ENCODE peak calls at places on chromosome 1, in ten cellular contexts. One of them, this sample, is unnamed.

GRCh38 chr1:227907439-227908015 is 40.2 kb downstream of the WNT9A start:
- DNase-seq in esophagus muscularis mucosa: no peak
- DNase-seq in A673: no peak
- DNase-seq in IMR-90: no peak
- DNase-seq in epithelial cell of esophagus: no peak
- DNase-seq in psoas muscle: no peak
- DNase-seq in mucosa of descending colon: peak
- DNase-seq in BJ: no peak
- DNase-seq in AG10803: no peak
- DNase-seq in heart left ventricle: no peak
- DNase-seq in this sample: no peak

GRCh38 chr1:95117207-95118018 is at the start of gene TLCD4:
- DNase-seq in AG10803: peak
- DNase-seq in esophagus muscularis mucosa: no peak
- DNase-seq in psoas muscle: peak
- DNase-seq in A673: peak
- DNase-seq in epithelial cell of esophagus: peak
- DNase-seq in BJ: no peak
- DNase-seq in mucosa of descending colon: peak
- DNase-seq in IMR-90: peak
- DNase-seq in heart left ventricle: peak
- DNase-seq in this sample: no peak

GRCh38 chr1:246117066-246117791 is 389.9 kb downstream of the SMYD3 start:
- DNase-seq in IMR-90: peak
- DNase-seq in mucosa of descending colon: peak
- DNase-seq in heart left ventricle: no peak
- DNase-seq in BJ: no peak
- DNase-seq in AG10803: peak
- DNase-seq in epithelial cell of esophagus: peak
- DNase-seq in psoas muscle: no peak
- DNase-seq in A673: peak
- DNase-seq in esophagus muscularis mucosa: no peak
- DNase-seq in this sample: peak

GRCh38 chr1:6743189-6744101 is 41.8 kb upstream of the CAMTA1 start:
- DNase-seq in AG10803: peak
- DNase-seq in A673: no peak
- DNase-seq in mucosa of descending colon: peak
- DNase-seq in esophagus muscularis mucosa: no peak
- DNase-seq in psoas muscle: peak
- DNase-seq in epithelial cell of esophagus: peak
- DNase-seq in IMR-90: peak
- DNase-seq in heart left ventricle: peak
- DNase-seq in BJ: peak
- DNase-seq in this sample: peak

GRCh38 chr1:118158918-118159317 is 26.1 kb downstream of the SPAG17 start:
- DNase-seq in heart left ventricle: no peak
- DNase-seq in esophagus muscularis mucosa: no peak
- DNase-seq in A673: no peak
- DNase-seq in IMR-90: peak
- DNase-seq in BJ: no peak
- DNase-seq in AG10803: peak
- DNase-seq in psoas muscle: no peak
- DNase-seq in epithelial cell of esophagus: peak
- DNase-seq in mucosa of descending colon: no peak
- DNase-seq in this sample: no peak

GRCh38 chr1:174114788-174115448 is 44.4 kb upstream of the RABGAP1L start:
- DNase-seq in psoas muscle: no peak
- DNase-seq in mucosa of descending colon: peak
- DNase-seq in esophagus muscularis mucosa: no peak
- DNase-seq in heart left ventricle: no peak
- DNase-seq in AG10803: peak
- DNase-seq in A673: peak
- DNase-seq in BJ: no peak
- DNase-seq in epithelial cell of esophagus: peak
- DNase-seq in IMR-90: peak
- DNase-seq in this sample: no peak

GRCh38 chr1:169495050-169495740 is 9.5 kb upstream of the SLC19A2 start:
- DNase-seq in epithelial cell of esophagus: peak
- DNase-seq in A673: no peak
- DNase-seq in heart left ventricle: no peak
- DNase-seq in mucosa of descending colon: no peak
- DNase-seq in BJ: no peak
- DNase-seq in IMR-90: no peak
- DNase-seq in psoas muscle: no peak
- DNase-seq in AG10803: no peak
- DNase-seq in esophagus muscularis mucosa: no peak
- DNase-seq in this sample: no peak

GRCh38 chr1:228546541-228547463 is 59.6 kb downstream of the RNF187 start:
- DNase-seq in BJ: no peak
- DNase-seq in AG10803: no peak
- DNase-seq in epithelial cell of esophagus: no peak
- DNase-seq in mucosa of descending colon: no peak
- DNase-seq in psoas muscle: no peak
- DNase-seq in esophagus muscularis mucosa: no peak
- DNase-seq in A673: no peak
- DNase-seq in heart left ventricle: no peak
- DNase-seq in IMR-90: no peak
- DNase-seq in this sample: no peak

GRCh38 chr1:202143768-202144509 is 598 bp downstream of the ARL8A start:
- DNase-seq in mucosa of descending colon: peak
- DNase-seq in IMR-90: no peak
- DNase-seq in heart left ventricle: peak
- DNase-seq in BJ: no peak
- DNase-seq in A673: peak
- DNase-seq in esophagus muscularis mucosa: no peak
- DNase-seq in AG10803: no peak
- DNase-seq in psoas muscle: peak
- DNase-seq in epithelial cell of esophagus: no peak
- DNase-seq in this sample: no peak

GRCh38 chr1:227948493-227949260 is 945 bp upstream of the WNT9A start:
- DNase-seq in esophagus muscularis mucosa: no peak
- DNase-seq in A673: no peak
- DNase-seq in AG10803: no peak
- DNase-seq in BJ: no peak
- DNase-seq in psoas muscle: peak
- DNase-seq in IMR-90: no peak
- DNase-seq in epithelial cell of esophagus: peak
- DNase-seq in heart left ventricle: no peak
- DNase-seq in mucosa of descending colon: no peak
- DNase-seq in this sample: no peak

GRCh38 chr1:978069-978834 is 3.6 kb downstream of the PERM1 start:
- DNase-seq in esophagus muscularis mucosa: no peak
- DNase-seq in IMR-90: no peak
- DNase-seq in AG10803: no peak
- DNase-seq in epithelial cell of esophagus: no peak
- DNase-seq in A673: no peak
- DNase-seq in mucosa of descending colon: no peak
- DNase-seq in heart left ventricle: peak
- DNase-seq in BJ: no peak
- DNase-seq in psoas muscle: peak
- DNase-seq in this sample: no peak

GRCh38 chr1:211684791-211685190 is 9.4 kb upstream of the NEK2 start:
- DNase-seq in BJ: no peak
- DNase-seq in AG10803: peak
- DNase-seq in heart left ventricle: no peak
- DNase-seq in mucosa of descending colon: no peak
- DNase-seq in epithelial cell of esophagus: peak
- DNase-seq in psoas muscle: no peak
- DNase-seq in esophagus muscularis mucosa: peak
- DNase-seq in IMR-90: peak
- DNase-seq in A673: no peak
- DNase-seq in this sample: no peak

GRCh38 chr1:114671011-114671938 is 1.4 kb upstream of the DENND2C start:
- DNase-seq in heart left ventricle: no peak
- DNase-seq in AG10803: peak
- DNase-seq in esophagus muscularis mucosa: no peak
- DNase-seq in BJ: no peak
- DNase-seq in IMR-90: peak
- DNase-seq in psoas muscle: no peak
- DNase-seq in epithelial cell of esophagus: peak
- DNase-seq in A673: peak
- DNase-seq in mucosa of descending colon: no peak
- DNase-seq in this sample: no peak

GRCh38 chr1:17204546-17205440 is at the start of gene PADI1:
- DNase-seq in A673: no peak
- DNase-seq in AG10803: no peak
- DNase-seq in heart left ventricle: no peak
- DNase-seq in psoas muscle: no peak
- DNase-seq in mucosa of descending colon: no peak
- DNase-seq in epithelial cell of esophagus: peak
- DNase-seq in BJ: no peak
- DNase-seq in IMR-90: no peak
- DNase-seq in esophagus muscularis mucosa: no peak
- DNase-seq in this sample: no peak

DNA sequence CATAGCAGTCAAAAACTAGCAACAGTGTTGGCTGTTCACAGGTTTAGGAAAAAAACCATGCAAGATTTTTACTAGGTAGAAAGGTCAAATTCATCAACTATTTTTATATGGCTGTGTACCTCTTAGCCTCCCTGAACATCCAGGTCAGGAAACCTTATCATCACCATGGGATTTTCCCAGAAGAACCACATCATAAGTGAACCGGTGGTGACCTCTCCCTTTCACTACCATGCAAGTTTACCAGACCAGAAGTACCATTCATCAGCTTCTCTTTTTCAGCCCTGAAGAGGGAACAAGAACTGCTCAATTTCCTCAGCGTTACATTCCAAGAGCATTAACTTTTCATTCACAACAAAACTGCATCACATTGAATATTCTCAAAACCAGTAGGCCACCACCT is 5.9 kb downstream of the SSBP3 start:
- DNase-seq in AG10803: no peak
- DNase-seq in esophagus muscularis mucosa: no peak
- DNase-seq in BJ: no peak
- DNase-seq in IMR-90: no peak
- DNase-seq in mucosa of descending colon: no peak
- DNase-seq in heart left ventricle: no peak
- DNase-seq in psoas muscle: no peak
- DNase-seq in A673: no peak
- DNase-seq in epithelial cell of esophagus: no peak
- DNase-seq in this sample: no peak
- TF ChIP-seq CTCF in AG10803: no peak
- TF ChIP-seq CTCF in esophagus muscularis mucosa: no peak
- TF ChIP-seq CTCF in BJ: no peak
- TF ChIP-seq CTCF in IMR-90: no peak
- TF ChIP-seq CTCF in mucosa of descending colon: no peak
- TF ChIP-seq CTCF in heart left ventricle: no peak
- TF ChIP-seq CTCF in psoas muscle: no peak
- TF ChIP-seq CTCF in A673: no peak
- TF ChIP-seq CTCF in epithelial cell of esophagus: no peak
- TF ChIP-seq CTCF in this sample: no peak

DNA sequence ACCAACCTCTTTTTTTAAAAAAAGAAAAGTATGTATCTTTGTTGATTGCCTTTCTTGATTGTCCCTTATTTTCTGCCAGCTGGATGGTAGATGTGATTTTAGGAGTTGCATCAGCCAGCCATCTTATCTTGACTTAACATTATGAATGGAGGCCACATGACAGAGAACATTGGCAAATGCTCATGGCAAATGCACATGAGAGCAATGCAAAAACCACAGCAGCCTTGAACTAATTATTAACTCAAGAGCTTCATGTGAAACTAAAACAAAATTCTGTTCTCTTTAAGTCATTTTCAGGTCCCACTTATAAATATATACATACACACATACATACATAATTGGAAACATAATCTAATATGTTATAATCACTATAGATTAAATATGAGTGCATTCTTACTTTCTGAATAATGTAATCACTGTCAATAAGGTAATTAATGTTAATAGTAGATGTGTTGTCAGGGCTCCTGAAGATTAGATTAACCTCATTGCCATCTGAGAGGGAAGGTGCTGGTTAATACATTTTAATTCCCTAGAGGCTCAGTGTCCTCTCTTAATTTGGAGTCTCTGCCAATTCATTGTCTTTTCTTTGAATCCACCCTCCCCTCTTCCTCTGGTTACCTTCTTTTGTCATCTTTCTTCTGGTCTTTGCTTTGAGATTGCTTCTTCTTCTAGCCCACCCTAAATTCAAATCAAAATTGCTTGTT is 962.2 kb downstream of the ADGRL2 start:
- DNase-seq in IMR-90: no peak
- DNase-seq in AG10803: no peak
- DNase-seq in BJ: no peak
- DNase-seq in heart left ventricle: no peak
- DNase-seq in psoas muscle: no peak
- DNase-seq in esophagus muscularis mucosa: no peak
- DNase-seq in A673: no peak
- DNase-seq in epithelial cell of esophagus: no peak
- DNase-seq in mucosa of descending colon: no peak
- DNase-seq in this sample: no peak
- TF ChIP-seq CTCF in IMR-90: no peak
- TF ChIP-seq CTCF in AG10803: no peak
- TF ChIP-seq CTCF in BJ: no peak
- TF ChIP-seq CTCF in heart left ventricle: no peak
- TF ChIP-seq CTCF in psoas muscle: no peak
- TF ChIP-seq CTCF in esophagus muscularis mucosa: no peak
- TF ChIP-seq CTCF in A673: no peak
- TF ChIP-seq CTCF in epithelial cell of esophagus: no peak
- TF ChIP-seq CTCF in mucosa of descending colon: no peak
- TF ChIP-seq CTCF in this sample: no peak

DNA sequence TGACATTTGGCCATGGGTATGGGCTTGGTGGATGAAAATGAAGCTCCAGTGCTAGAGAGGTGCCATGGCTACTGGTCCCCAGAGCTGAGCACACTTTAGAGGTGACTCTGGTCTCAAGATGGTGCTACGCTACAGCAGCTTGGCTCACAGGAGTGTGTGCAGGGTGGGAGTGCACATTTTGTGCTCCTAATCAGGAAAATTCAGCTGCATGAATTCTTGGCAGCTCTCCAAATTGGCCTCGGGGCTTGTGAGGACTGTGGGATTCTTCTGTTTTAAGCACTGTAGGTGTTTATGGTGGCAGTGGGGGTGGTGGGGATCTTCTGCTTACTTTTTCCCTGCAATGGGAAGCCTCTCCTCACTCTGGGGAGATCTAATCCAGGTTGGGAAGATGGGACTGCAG is 17.3 kb upstream of the TIPRL start:
- DNase-seq in epithelial cell of esophagus: no peak
- DNase-seq in mucosa of descending colon: no peak
- DNase-seq in A673: peak
- DNase-seq in AG10803: no peak
- DNase-seq in psoas muscle: no peak
- DNase-seq in BJ: no peak
- DNase-seq in heart left ventricle: no peak
- DNase-seq in IMR-90: no peak
- DNase-seq in esophagus muscularis mucosa: peak
- DNase-seq in this sample: no peak
- TF ChIP-seq CTCF in epithelial cell of esophagus: no peak
- TF ChIP-seq CTCF in mucosa of descending colon: no peak
- TF ChIP-seq CTCF in A673: no peak
- TF ChIP-seq CTCF in AG10803: no peak
- TF ChIP-seq CTCF in psoas muscle: no peak
- TF ChIP-seq CTCF in BJ: no peak
- TF ChIP-seq CTCF in heart left ventricle: no peak
- TF ChIP-seq CTCF in IMR-90: no peak
- TF ChIP-seq CTCF in esophagus muscularis mucosa: no peak
- TF ChIP-seq CTCF in this sample: no peak

DNA sequence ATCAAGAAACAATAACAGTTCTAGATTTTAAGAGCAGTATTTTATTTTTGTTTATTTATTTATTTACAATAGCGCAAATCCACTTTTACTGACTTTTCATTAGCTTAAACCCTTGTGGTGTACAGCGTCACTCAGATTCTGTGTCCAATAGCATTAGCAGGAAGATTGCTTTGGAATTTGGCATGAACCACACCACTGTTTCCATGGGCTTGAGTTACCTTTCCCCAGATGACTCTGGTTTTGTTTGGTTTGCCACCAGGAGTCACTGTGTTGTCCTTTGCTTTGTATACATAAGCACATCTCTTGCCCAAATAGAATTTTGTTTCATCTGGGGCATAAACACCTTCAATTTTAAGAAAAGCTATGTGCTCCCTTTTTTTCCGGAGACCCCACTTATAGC is 25.9 kb upstream of the SNRPE start:
- DNase-seq in epithelial cell of esophagus: no peak
- DNase-seq in AG10803: no peak
- DNase-seq in BJ: no peak
- DNase-seq in A673: no peak
- DNase-seq in IMR-90: no peak
- DNase-seq in heart left ventricle: no peak
- DNase-seq in psoas muscle: no peak
- DNase-seq in esophagus muscularis mucosa: no peak
- DNase-seq in mucosa of descending colon: no peak
- DNase-seq in this sample: no peak
- TF ChIP-seq CTCF in epithelial cell of esophagus: peak
- TF ChIP-seq CTCF in AG10803: no peak
- TF ChIP-seq CTCF in BJ: no peak
- TF ChIP-seq CTCF in A673: peak
- TF ChIP-seq CTCF in IMR-90: no peak
- TF ChIP-seq CTCF in heart left ventricle: no peak
- TF ChIP-seq CTCF in psoas muscle: no peak
- TF ChIP-seq CTCF in esophagus muscularis mucosa: no peak
- TF ChIP-seq CTCF in mucosa of descending colon: no peak
- TF ChIP-seq CTCF in this sample: no peak